ENCODE peak calls at places on chromosomes 7 and 10, in seven cellular contexts. D, B, X, J, P, W and G are unnamed samples.
A peak's percentile ranks its signal among the peaks of the same experiment; 100 is the strongest.

GRCh38 chr10:132607491-132607890 is 69.9 kb downstream of the INPP5A start:
- DNase-seq in W (no peak), J (no peak), D (no peak), B (no peak), X (no peak), P (no peak), G (no peak)

GRCh38 chr10:22805304-22805703 is 90.9 kb upstream of the PIP4K2A start:
- DNase-seq in X (peak; percentile 83), B (peak; percentile 12), J (no peak), P (peak; percentile 77), D (no peak), W (no peak), G (no peak)

GRCh38 chr7:78607099-78607498 is 808.5 kb downstream of the PHTF2 start:
- DNase-seq in P (no peak), X (peak; percentile 29), B (no peak), W (no peak), J (no peak), D (no peak), G (no peak)

GRCh38 chr10:50431791-50432190 is 180.5 kb upstream of the ASAH2 start:
- DNase-seq in P (no peak), W (no peak), J (no peak), X (no peak), D (no peak), B (no peak), G (no peak)

GRCh38 chr7:4951304-4951703 is 7.7 kb downstream of the MMD2 start:
- DNase-seq in W (no peak), J (no peak), P (no peak), D (no peak), B (no peak), X (no peak), G (no peak)

GRCh38 chr7:110857106-110857505 is 233.8 kb upstream of the LRRN3 start:
- DNase-seq in W (no peak), P (no peak), X (no peak), J (no peak), B (no peak), D (no peak), G (no peak)

GRCh38 chr10:55146032-55146431 is 345.0 kb upstream of the PCDH15 start:
- DNase-seq in B (no peak), J (no peak), D (no peak), P (no peak), W (no peak), X (no peak), G (no peak)

GRCh38 chr7:70143089-70144044 is 545.1 kb downstream of the AUTS2 start:
- DNase-seq in D (no peak), W (no peak), X (no peak), B (no peak), J (no peak), P (peak; percentile 27), G (no peak)

GRCh38 chr10:112082134-112082533 is 101.4 kb downstream of the GPAM start:
- DNase-seq in P (no peak), W (no peak), B (no peak), X (no peak), D (no peak), J (no peak), G (no peak)

GRCh38 chr10:11789294-11789693 is 33.9 kb upstream of the PROSER2 start:
- DNase-seq in P (no peak), J (no peak), X (no peak), W (no peak), B (no peak), D (no peak), G (no peak)

GRCh38 chr7:70793767-70794166 is 338.2 kb upstream of the GALNT17 start:
- DNase-seq in P (no peak), B (no peak), W (no peak), X (no peak), D (no peak), J (no peak), G (no peak)

GRCh38 chr7:101517304-101517703 is 111.8 kb downstream of the MYL10 start:
- DNase-seq in X (no peak), D (no peak), J (no peak), P (no peak), W (no peak), B (no peak), G (no peak)

GRCh38 chr7:13821152-13821787 is 168.2 kb downstream of the ETV1 start:
- DNase-seq in J (no peak), W (no peak), B (no peak), X (no peak), P (no peak), D (no peak), G (no peak)

GRCh38 chr10:48541144-48541795 is 63.6 kb downstream of the ARHGAP22 start:
- DNase-seq in J (no peak), B (no peak), W (no peak), X (no peak), P (no peak), D (no peak), G (no peak)